ENCODE peak calls at places on chromosomes 6 and 20, in four cellular contexts. X is HL-60, I is H9, U is heart right ventricle. L is an unnamed sample.

GRCh38 chr6:18308070-18308735 is 43.9 kb upstream of the DEK start:
- DNase-seq in X (no peak), U (no peak), I (no peak), L (no peak)

GRCh38 chr6:65501045-65501444 is 206.0 kb downstream of the EYS start:
- DNase-seq in I (no peak), X (no peak), U (no peak), L (no peak)

GRCh38 chr6:82178084-82178758 is 69.3 kb downstream of the IBTK start:
- DNase-seq in I (no peak), U (no peak), X (no peak), L (no peak)

GRCh38 chr20:34045294-34045693 is 51.6 kb downstream of the RALY start:
- DNase-seq in U (peak), I (no peak), X (no peak), L (no peak)

GRCh38 chr6:2235782-2236495 is 9.5 kb downstream of the GMDS start:
- DNase-seq in I (no peak), X (no peak), U (no peak), L (no peak)

GRCh38 chr6:106192824-106193223 is 106.7 kb downstream of the PRDM1 start:
- DNase-seq in X (no peak), U (no peak), I (no peak), L (no peak)

GRCh38 chr6:109925060-109925459 is 53.1 kb upstream of the GPR6 start:
- DNase-seq in U (no peak), I (no peak), X (no peak), L (no peak)

GRCh38 chr6:166335378-166336366 is 6.7 kb downstream of the SFT2D1 start:
- DNase-seq in I (no peak), X (no peak), U (no peak), L (no peak)

GRCh38 chr6:143696327-143697000 is 18.7 kb downstream of the PHACTR2 start:
- DNase-seq in X (no peak), I (no peak), U (no peak), L (no peak)

GRCh38 chr20:11849976-11850670 is 67.6 kb upstream of the BTBD3 start:
- DNase-seq in U (no peak), X (no peak), I (no peak), L (no peak)

GRCh38 chr20:59078231-59078630 is 35.6 kb upstream of the PRELID3B start:
- DNase-seq in U (no peak), I (no peak), X (no peak), L (no peak)

GRCh38 chr6:2562721-2563120 is 188.0 kb downstream of the MYLK4 start:
- DNase-seq in U (no peak), X (no peak), I (no peak), L (no peak)

GRCh38 chr6:26520088-26520839 is 17.9 kb upstream of the HMGN4 start:
- DNase-seq in X (peak), U (peak), I (no peak), L (peak)

GRCh38 chr6:16249971-16250370 is 11.6 kb downstream of the GMPR start:
- DNase-seq in X (no peak), I (peak), U (no peak), L (no peak)

GRCh38 chr20:41693136-41693979 is 75.2 kb upstream of the CHD6 start:
- DNase-seq in X (peak), I (peak), U (peak), L (peak)

GRCh38 chr6:170112583-170112860 is 178.4 kb downstream of the DLL1 start:
- DNase-seq in I (no peak), U (peak), X (no peak), L (no peak)